ENCODE peak calls at places on chromosomes 13 and 19, in nine cellular contexts. B, P, K, V, Q, O, L, I and R are unnamed samples. For H3K4me1, the result is how much of the 10 kb centered on the place peaks cover.

GRCh38 chr19:17079710-17080440 is 4.3 kb downstream of the MYO9B start:
- DNase-seq in K (peak), L (peak), I (peak), V (peak), B (peak), Q (peak), O (peak), P (no peak), R (peak)

GRCh38 chr19:42693760-42694350 is 46.4 kb downstream of the PSG3 start:
- DNase-seq in K (no peak), O (no peak), I (peak), L (peak), P (no peak), Q (no peak), V (no peak), B (no peak), R (no peak)

GRCh38 chr19:29579308-29579910 is 26.7 kb upstream of the POP4 start:
- DNase-seq in K (no peak), L (no peak), Q (no peak), B (no peak), V (no peak), I (no peak), P (no peak), O (no peak), R (no peak)

GRCh38 chr19:33296473-33297060 is 5.8 kb downstream of the CEBPA start:
- DNase-seq in P (no peak), V (no peak), Q (peak), B (peak), L (no peak), K (no peak), O (peak), I (no peak), R (no peak)

GRCh38 chr13:84439108-84439507 is 556.8 kb upstream of the SLITRK1 start:
- DNase-seq in L (no peak), B (no peak), I (no peak), P (no peak), Q (no peak), V (no peak), K (no peak), O (no peak), R (no peak)

GRCh38 chr19:30884146-30884812 is 465.0 kb downstream of the TSHZ3 start:
- DNase-seq in P (no peak), B (no peak), O (no peak), Q (no peak), V (no peak), K (no peak), I (no peak), L (no peak), R (no peak)

GRCh38 chr19:56969726-56970125 is 129.2 kb upstream of the PEG3 start:
- DNase-seq in O (peak), K (no peak), Q (no peak), P (no peak), B (no peak), I (no peak), L (no peak), V (no peak), R (no peak)

GRCh38 chr13:91142572-91142971 is 204.9 kb upstream of the MIR17HG start:
- DNase-seq in B (no peak), V (no peak), O (no peak), I (peak), K (no peak), L (no peak), Q (no peak), P (no peak), R (no peak)

GRCh38 chr13:104809483-104809882 is 1726.0 kb downstream of the EFNB2 start:
- DNase-seq in L (no peak), V (no peak), B (no peak), K (no peak), P (no peak), Q (no peak), O (no peak), I (no peak), R (no peak)

GRCh38 chr13:45040626-45041025 is 51.3 kb downstream of the GPALPP1 start:
- DNase-seq in K (no peak), O (no peak), B (no peak), I (no peak), Q (no peak), V (no peak), P (no peak), L (no peak), R (no peak)

GRCh38 chr13:98957731-98958442 is 20.0 kb downstream of the DOCK9 start:
- DNase-seq in K (no peak), B (no peak), O (no peak), Q (no peak), I (no peak), P (no peak), L (no peak), V (no peak), R (no peak)

GRCh38 chr13:29676941-29677452 is 81.5 kb upstream of the SLC7A1 start:
- DNase-seq in O (no peak), P (no peak), I (peak), Q (peak), K (peak), L (no peak), B (no peak), V (no peak), R (no peak)

GRCh38 chr19:47095707-47096704 is 17.6 kb downstream of the ZC3H4 start:
- DNase-seq in K (peak), O (no peak), B (no peak), L (peak), P (peak), Q (peak), I (peak), V (no peak), R (peak)

GRCh38 chr13:33758113-33758512 is 59.8 kb upstream of the RFC3 start:
- DNase-seq in P (no peak), O (no peak), V (no peak), I (no peak), K (no peak), Q (no peak), L (no peak), B (no peak), R (no peak)

GRCh38 chr19:17255150-17255621 is 9.4 kb downstream of the USHBP1 start:
- DNase-seq in K (no peak), Q (no peak), O (no peak), L (no peak), B (no peak), V (no peak), I (peak), P (peak), R (no peak)

GRCh38 chr13:79895416-79895815 is 414.5 kb downstream of the NDFIP2 start:
- DNase-seq in Q (no peak), B (no peak), V (no peak), O (no peak), P (no peak), K (no peak), L (no peak), I (no peak), R (no peak)

GRCh38 chr19:47210689-47211316 is 20.2 kb downstream of the BBC3 start:
- DNase-seq in K (peak), B (peak), L (peak), O (peak), P (no peak), Q (peak), V (no peak), I (peak), R (peak)

GRCh38 chr19:409006-409514 is at the start of gene C2CD4C:
- DNase-seq in V (no peak), L (no peak), Q (no peak), O (no peak), I (peak), P (peak), K (no peak), B (peak), R (no peak)

GRCh38 chr13:59890064-59890463 is 273.7 kb downstream of the DIAPH3 start:
- DNase-seq in K (no peak), L (no peak), Q (no peak), V (no peak), P (no peak), B (no peak), I (no peak), O (no peak), R (no peak)

GRCh38 chr19:42201489-42202289 is 15.8 kb downstream of the DEDD2 start:
- DNase-seq in K (no peak), P (no peak), O (no peak), L (no peak), Q (peak), B (no peak), V (no peak), I (no peak), R (peak)

GRCh38 chr19:33005440-33005839 is 33.4 kb downstream of the FAAP24 start:
- DNase-seq in I (no peak), L (no peak), K (no peak), Q (no peak), P (no peak), B (no peak), O (no peak), V (no peak), R (no peak)

GRCh38 chr19:17124025-17124424 is 48.4 kb downstream of the MYO9B start:
- DNase-seq in O (no peak), Q (no peak), I (no peak), P (no peak), V (no peak), K (no peak), B (no peak), L (no peak), R (no peak)

GRCh38 chr19:8526345-8527062 is 12.5 kb upstream of the ZNF414 start:
- DNase-seq in O (peak), Q (peak), I (peak), B (peak), P (peak), L (peak), V (no peak), K (peak), R (peak)

GRCh38 chr19:36573948-36574726 is 1.0 kb upstream of the ZNF529 start:
- DNase-seq in K (no peak), I (peak), B (no peak), V (no peak), P (no peak), L (no peak), O (no peak), Q (no peak), R (peak)

GRCh38 chr13:30907167-30907761 is 1.2 kb downstream of the MEDAG start:
- DNase-seq in V (no peak), I (no peak), L (no peak), K (no peak), P (no peak), Q (no peak), B (no peak), O (no peak), R (no peak)

GRCh38 chr13:95300625-95301134 is 571 bp downstream of the ABCC4 start:
- DNase-seq in P (peak), I (peak), B (no peak), O (peak), V (no peak), K (peak), Q (peak), L (peak), R (peak)

GRCh38 chr13:106617561-106617960 is 49.6 kb upstream of the ARGLU1 start:
- DNase-seq in O (no peak), K (no peak), P (no peak), I (no peak), B (no peak), L (no peak), V (no peak), Q (no peak), R (no peak)

GRCh38 chr19:49684251-49684982 is 5.0 kb upstream of the ADM5 start:
- DNase-seq in O (no peak), K (no peak), I (no peak), Q (no peak), L (peak), B (no peak), P (peak), V (no peak), R (no peak)

GRCh38 chr13:110232756-110233155 is 74.2 kb downstream of the COL4A1 start:
- DNase-seq in P (no peak), I (no peak), L (no peak), V (no peak), K (no peak), Q (no peak), O (no peak), B (no peak), R (no peak)

GRCh38 chr19:17947815-17948473 is 15.1 kb downstream of the CCDC124 start:
- DNase-seq in B (peak), Q (peak), V (peak), L (peak), P (peak), K (peak), I (peak), O (peak), R (peak)

GRCh38 chr19:33245948-33246728 is 20.5 kb upstream of the SLC7A10 start:
- DNase-seq in K (no peak), Q (no peak), L (no peak), V (no peak), O (no peak), B (no peak), I (no peak), P (no peak), R (no peak)

GRCh38 chr13:32142956-32143375 is 111.4 kb downstream of the FRY start:
- DNase-seq in Q (no peak), K (no peak), I (no peak), P (no peak), O (no peak), L (no peak), B (no peak), V (no peak), R (no peak)

GRCh38 chr19:11138659-11139526 is 16.7 kb downstream of the SPC24 start:
- DNase-seq in Q (peak), B (peak), L (peak), K (peak), I (peak), P (peak), O (peak), V (no peak), R (peak)

GRCh38 chr19:45508681-45508930 is 1.3 kb downstream of the VASP start:
- DNase-seq in O (no peak), I (no peak), K (no peak), B (no peak), L (peak), V (no peak), P (no peak), Q (no peak), R (no peak)
- H3K4me1 ChIP-seq in O (under half), I (under half), K (under half), B (half or more), L (under half), V (half or more), P (under half), Q (under half), R (half or more)

GRCh38 chr13:50128406-50129048 is 113.3 kb downstream of the KCNRG start:
- DNase-seq in P (no peak), I (no peak), L (no peak), Q (no peak), O (no peak), B (no peak), V (no peak), K (no peak), R (no peak)
- H3K4me1 ChIP-seq in P (under half), I (under half), L (under half), Q (under half), O (under half), B (half or more), V (half or more), K (under half), R (under half)

GRCh38 chr19:1854542-1855039 is 6.3 kb upstream of the REXO1 start:
- DNase-seq in L (no peak), B (no peak), V (no peak), K (peak), I (no peak), Q (peak), O (no peak), P (peak), R (no peak)

GRCh38 chr19:1856345-1856697 is 7.1 kb downstream of the KLF16 start:
- DNase-seq in P (no peak), Q (no peak), B (no peak), I (no peak), K (no peak), L (no peak), V (no peak), O (no peak), R (no peak)

GRCh38 chr19:1856698-1857603 is 6.4 kb downstream of the KLF16 start:
- DNase-seq in V (no peak), L (peak), O (peak), K (peak), I (peak), B (peak), P (no peak), Q (peak), R (peak)

GRCh38 chr19:1855040-1855827 is 7.0 kb upstream of the REXO1 start:
- DNase-seq in O (peak), P (peak), I (peak), V (peak), Q (peak), L (peak), K (peak), B (peak), R (peak)

GRCh38 chr19:1855828-1856255 is 7.5 kb downstream of the KLF16 start:
- DNase-seq in L (no peak), V (no peak), P (no peak), I (no peak), O (no peak), Q (no peak), B (no peak), K (peak), R (no peak)
- H3K4me1 ChIP-seq in L (half or more), V (half or more), P (under half), I (half or more), O (under half), Q (half or more), B (half or more), K (half or more), R (half or more)

GRCh38 chr19:40805258-40805868 is 6.4 kb downstream of the EGLN2 start:
- DNase-seq in P (no peak), Q (peak), K (peak), I (peak), L (no peak), V (no peak), B (no peak), O (no peak), R (peak)
- H3K4me1 ChIP-seq in P (under half), Q (half or more), K (half or more), I (half or more), L (half or more), V (half or more), B (half or more), O (under half), R (half or more)

DNA sequence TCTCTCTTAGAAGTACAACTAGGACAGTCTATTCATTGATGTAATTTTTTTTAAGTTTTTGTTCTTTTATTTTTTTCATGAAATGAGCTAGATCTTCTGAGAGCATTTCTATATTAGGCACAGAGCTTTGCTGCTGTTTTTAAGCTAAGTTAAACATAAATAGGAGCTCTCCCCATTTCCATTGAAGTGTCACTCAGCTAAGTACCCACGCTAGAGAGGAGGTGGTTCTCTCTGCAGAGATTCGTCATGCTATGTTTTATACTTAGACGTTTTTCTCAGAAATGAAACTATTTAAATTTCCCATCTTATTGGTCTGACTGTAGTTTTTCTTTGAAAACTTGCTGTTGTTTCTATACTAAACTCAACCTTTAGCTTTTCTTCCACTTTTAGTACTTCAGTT is 271.5 kb downstream of the PCDH9 start:
- DNase-seq in K (no peak), O (no peak), Q (no peak), L (no peak), I (no peak), B (no peak), V (no peak), P (no peak), R (no peak)
- H3K4me1 ChIP-seq in K (under half), O (under half), Q (under half), L (under half), I (under half), B (under half), V (under half), P (under half), R (under half)

GRCh38 chr19:19487077-19488040 is 28.0 kb downstream of the TSSK6 start:
- DNase-seq in P (peak), K (no peak), V (no peak), I (no peak), B (no peak), L (no peak), O (no peak), Q (no peak), R (no peak)
- H3K4me1 ChIP-seq in P (under half), K (under half), V (half or more), I (half or more), B (half or more), L (under half), O (under half), Q (under half), R (half or more)

DNA sequence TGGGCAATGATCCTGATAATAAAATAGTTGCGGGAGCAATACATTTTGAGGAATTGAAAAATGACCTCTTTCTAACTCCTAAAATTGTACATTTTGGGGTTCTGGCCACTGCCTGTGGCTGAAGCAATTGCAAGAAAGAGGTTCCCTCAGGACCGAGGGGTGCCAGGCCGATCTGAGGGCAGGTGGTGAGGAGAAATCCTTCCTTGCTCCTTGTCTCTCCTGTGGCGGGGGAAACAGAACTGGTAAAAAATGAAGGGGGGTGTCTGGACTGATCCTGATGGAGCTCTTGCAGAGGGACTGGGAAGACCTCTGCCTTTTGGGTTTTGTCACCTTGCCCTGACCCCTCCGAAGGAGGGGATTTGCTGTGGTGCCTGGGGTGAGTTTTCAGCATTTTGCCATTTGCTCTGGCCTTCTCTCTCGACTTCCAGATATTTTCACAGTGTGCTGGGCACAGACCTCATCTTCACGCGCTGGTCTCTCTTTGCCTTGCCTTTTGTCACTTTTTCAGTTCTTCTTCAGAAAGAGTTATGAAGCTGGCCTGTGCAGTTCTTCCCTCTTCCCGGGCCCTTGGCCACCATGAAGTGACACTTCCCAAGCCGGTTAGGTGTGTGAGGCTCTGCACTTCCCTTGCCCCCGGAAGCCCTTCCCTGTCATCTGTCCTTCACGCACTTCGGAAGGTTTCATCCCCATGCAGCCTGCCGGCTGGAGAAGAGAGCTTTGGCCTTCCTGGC is 22.2 kb downstream of the NFIX start:
- DNase-seq in L (no peak), O (no peak), K (no peak), I (no peak), B (no peak), Q (no peak), V (no peak), P (peak), R (no peak)
- H3K4me1 ChIP-seq in L (under half), O (under half), K (under half), I (under half), B (half or more), Q (under half), V (half or more), P (under half), R (half or more)

DNA sequence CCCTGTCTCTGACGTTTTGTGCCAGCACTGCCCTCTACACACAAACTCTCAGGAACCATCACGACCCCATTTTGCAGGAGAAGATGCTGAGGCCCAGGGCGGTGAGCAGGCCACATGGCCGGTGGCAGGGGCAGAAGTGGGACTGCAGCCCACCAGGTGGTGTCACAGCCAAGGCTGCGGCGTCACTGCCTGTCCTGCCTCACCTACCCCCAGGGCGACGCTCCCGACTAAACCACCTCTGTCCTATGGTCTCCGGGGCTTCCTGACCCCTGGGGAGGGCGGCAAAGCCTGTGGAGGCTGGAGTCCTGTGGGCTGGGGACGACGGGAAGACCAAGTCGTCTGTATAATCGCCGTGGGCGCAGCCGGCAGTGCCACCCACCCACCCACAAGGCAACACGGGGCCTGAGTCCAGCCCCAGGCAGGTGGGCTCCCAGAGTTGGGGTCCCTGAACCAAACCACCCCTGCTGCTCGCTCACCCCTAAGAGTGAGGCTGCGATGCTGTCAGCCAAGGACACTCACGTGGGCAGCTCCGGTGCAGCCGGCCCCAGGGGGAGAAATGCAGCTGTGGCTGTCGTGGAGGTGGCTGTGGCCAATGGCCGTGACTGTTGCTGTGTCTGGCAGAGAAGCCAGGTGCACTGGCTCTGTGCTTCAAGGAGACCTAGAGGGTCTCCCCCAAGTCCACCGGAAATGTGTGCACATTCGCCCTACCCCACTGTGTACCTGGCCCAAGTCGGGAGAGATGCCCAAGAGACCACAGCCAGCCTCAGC is 29.7 kb downstream of the RASA3 start:
- DNase-seq in Q (peak), V (no peak), L (no peak), O (peak), B (peak), P (peak), K (no peak), I (peak), R (no peak)
- H3K4me1 ChIP-seq in Q (under half), V (under half), L (under half), O (under half), B (half or more), P (under half), K (under half), I (under half), R (under half)

GRCh38 chr19:15372891-15373301 is 6.7 kb downstream of the AKAP8 start:
- DNase-seq in K (no peak), L (no peak), V (no peak), P (peak), I (no peak), Q (peak), O (no peak), B (no peak), R (no peak)
- H3K4me1 ChIP-seq in K (under half), L (under half), V (half or more), P (under half), I (under half), Q (under half), O (under half), B (half or more), R (under half)